ENCODE peak calls at places on chromosomes 12 and 14, in four cellular contexts. E is mesendoderm, Q is H9, I is mesenchymal stem cell. U is an unnamed sample.

GRCh38 chr12:121537814-121538698 is 42.8 kb downstream of the KDM2B start:
- DNase-seq in E (no peak), Q (no peak), I (peak; percentile 13), U (no peak)

GRCh38 chr12:53096761-53097160 is 706 bp upstream of the IGFBP6 start:
- DNase-seq in E (no peak), Q (no peak), I (peak; percentile 10), U (no peak)

GRCh38 chr12:108400060-108400459 is 60.9 kb upstream of the CMKLR1 start:
- DNase-seq in E (no peak), Q (no peak), I (no peak), U (no peak)

GRCh38 chr14:87468531-87468930 is 524.5 kb downstream of the GALC start:
- DNase-seq in E (peak; percentile 63), Q (no peak), I (no peak), U (no peak)

GRCh38 chr12:3913278-3913677 is 40.1 kb upstream of the PARP11 start:
- DNase-seq in E (no peak), Q (no peak), I (no peak), U (no peak)

GRCh38 chr12:77924703-77925102 is 94.0 kb downstream of the NAV3 start:
- DNase-seq in E (no peak), Q (no peak), I (peak; percentile 57), U (peak; percentile 52)

GRCh38 chr14:48703728-48704467 is 882.3 kb downstream of the RPS29 start:
- DNase-seq in E (no peak), Q (no peak), I (no peak), U (no peak)

GRCh38 chr12:95723693-95724384 is 66.7 kb downstream of the NTN4 start:
- DNase-seq in E (no peak), Q (no peak), I (no peak), U (no peak)

GRCh38 chr12:93380480-93381121 is 2.9 kb downstream of the NUDT4 start:
- DNase-seq in E (peak; percentile 67), Q (no peak), I (peak; percentile 44), U (peak; percentile 70)

GRCh38 chr14:92696356-92696755 is 52.1 kb downstream of the LGMN start:
- DNase-seq in E (no peak), Q (no peak), I (no peak), U (no peak)

GRCh38 chr12:30501718-30502117 is 194.0 kb downstream of the IPO8 start:
- DNase-seq in E (no peak), Q (no peak), I (no peak), U (no peak)

GRCh38 chr12:116982721-116983502 is 72.2 kb downstream of the FBXW8 start:
- DNase-seq in E (peak; percentile 13), Q (no peak), I (no peak), U (peak; percentile 95)

GRCh38 chr14:104355101-104355691 is 216.8 kb downstream of the KIF26A start:
- DNase-seq in E (no peak), Q (peak; percentile 25), I (no peak), U (no peak)

GRCh38 chr14:66623838-66624237 is 115.9 kb downstream of the GPHN start:
- DNase-seq in E (no peak), Q (no peak), I (no peak), U (no peak)

GRCh38 chr14:100192250-100192671 is 32.8 kb upstream of the DEGS2 start:
- DNase-seq in E (no peak), Q (no peak), I (no peak), U (no peak)

GRCh38 chr12:111102062-111102735 is 181.8 kb upstream of the MYL2 start:
- DNase-seq in E (no peak), Q (no peak), I (no peak), U (no peak)

GRCh38 chr12:58504539-58504938 is 415.8 kb downstream of the LRIG3 start:
- DNase-seq in E (no peak), Q (no peak), I (peak; percentile 73), U (peak; percentile 66)

GRCh38 chr12:115979351-115979750 is 298.1 kb downstream of the MED13L start:
- DNase-seq in E (no peak), Q (no peak), I (no peak), U (no peak)

GRCh38 chr14:47658041-47658440 is 17.4 kb downstream of the MDGA2 start:
- DNase-seq in E (no peak), Q (no peak), I (no peak), U (no peak)

GRCh38 chr14:32311294-32312009 is 17.6 kb upstream of the AKAP6 start:
- DNase-seq in E (no peak), Q (no peak), I (no peak), U (no peak)

GRCh38 chr12:124927325-124928094 is 13.1 kb upstream of the UBC start:
- DNase-seq in E (peak; percentile 93), Q (peak; percentile 95), I (peak; percentile 92), U (peak; percentile 79)

GRCh38 chr14:67418368-67419174 is 6.6 kb upstream of the PLEK2 start:
- DNase-seq in E (no peak), Q (no peak), I (no peak), U (peak; percentile 39)

GRCh38 chr12:47507221-47507620 is 198.6 kb downstream of the RPAP3 start:
- DNase-seq in E (no peak), Q (no peak), I (no peak), U (peak; percentile 16)

GRCh38 chr14:63454863-63455622 is 88.1 kb downstream of the PPP2R5E start:
- DNase-seq in E (no peak), Q (no peak), I (no peak), U (peak; percentile 54)

GRCh38 chr12:23350808-23351207 is 598.7 kb downstream of the SOX5 start:
- DNase-seq in E (no peak), Q (no peak), I (no peak), U (no peak)

GRCh38 chr14:104732355-104732804 is 8.4 kb downstream of the ADSS1 start:
- DNase-seq in E (no peak), Q (no peak), I (no peak), U (no peak)

GRCh38 chr14:58813745-58814144 is 176.0 kb downstream of the DACT1 start:
- DNase-seq in E (no peak), Q (no peak), I (no peak), U (no peak)

GRCh38 chr12:2049604-2050540 is 2.9 kb upstream of the CACNA1C start:
- DNase-seq in E (no peak), Q (no peak), I (no peak), U (peak; percentile 22)

GRCh38 chr12:94175763-94176660 is 27.6 kb downstream of the PLXNC1 start:
- DNase-seq in E (no peak), Q (no peak), I (peak; percentile 52), U (peak; percentile 36)

GRCh38 chr12:92629349-92630065 is 73.3 kb upstream of the PLEKHG7 start:
- DNase-seq in E (peak; percentile 40), Q (no peak), I (peak; percentile 74), U (peak; percentile 58)

GRCh38 chr14:100383727-100384158 is 60.6 kb downstream of the SLC25A47 start:
- DNase-seq in E (peak; percentile 79), Q (peak; percentile 83), I (peak; percentile 74), U (peak; percentile 55)

GRCh38 chr12:8532045-8532444 is 8.7 kb downstream of the CLEC4E start:
- DNase-seq in E (no peak), Q (no peak), I (no peak), U (no peak)

GRCh38 chr12:8527250-8528130 is 13.2 kb downstream of the CLEC4E start:
- DNase-seq in E (peak; percentile 31), Q (peak; percentile 76), I (no peak), U (no peak)
- H3K4ac ChIP-seq in E (no peak overlapping the region), Q (no peak overlapping the region), I (no peak overlapping the region), U (no peak overlapping the region)

GRCh38 chr14:54672688-54673087 is 105.8 kb downstream of the SAMD4A start:
- DNase-seq in E (no peak), Q (no peak), I (no peak), U (no peak)

GRCh38 chr14:54669759-54670630 is 103.1 kb downstream of the SAMD4A start:
- DNase-seq in E (no peak), Q (no peak), I (peak; percentile 87), U (peak; percentile 85)

GRCh38 chr14:54673193-54674121 is 106.5 kb downstream of the SAMD4A start:
- DNase-seq in E (peak; percentile 56), Q (no peak), I (peak; percentile 76), U (peak; percentile 66)

GRCh38 chr14:54672181-54672580 is 105.3 kb downstream of the SAMD4A start:
- DNase-seq in E (peak; percentile 67), Q (no peak), I (no peak), U (no peak)

DNA sequence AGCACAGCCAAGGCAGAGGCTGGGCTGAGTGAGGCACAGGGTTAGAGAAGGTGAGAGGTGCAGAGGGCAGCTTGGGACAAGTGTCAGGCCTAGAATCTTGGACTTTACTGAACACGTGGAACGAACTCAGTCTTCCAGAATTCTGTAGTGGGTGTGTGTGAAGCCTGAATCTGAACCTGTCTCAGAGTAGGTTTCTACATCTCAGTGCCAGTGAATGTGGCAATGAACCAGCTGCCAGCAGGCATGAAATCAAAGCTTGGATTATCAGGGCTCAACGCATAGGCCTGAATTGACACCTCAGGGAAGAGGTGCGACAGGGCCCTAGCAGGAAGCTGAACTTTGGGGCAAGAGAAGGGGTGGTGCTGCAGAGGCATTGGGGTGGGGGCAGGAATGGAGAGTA is 104.6 kb downstream of the SAMD4A start:
- DNase-seq in E (peak; percentile 51), Q (no peak), I (no peak), U (no peak)
- H3K4ac ChIP-seq in E (no peak overlapping the region), Q (no peak overlapping the region), I (no peak overlapping the region), U (no peak overlapping the region)

GRCh38 chr14:74326369-74327152 is 21.7 kb upstream of the VRTN start:
- DNase-seq in E (peak; percentile 100), Q (peak; percentile 96), I (no peak), U (no peak)
- H3K4ac ChIP-seq in E (peak overlapping the region; percentile 100), Q (peak overlapping the region; percentile 84), I (no peak overlapping the region), U (no peak overlapping the region)

GRCh38 chr14:23469906-23470403 is 452 bp downstream of the NGDN start:
- DNase-seq in E (no peak), Q (no peak), I (no peak), U (no peak)
- H3K4ac ChIP-seq in E (no peak overlapping the region), Q (no peak overlapping the region), I (no peak overlapping the region), U (peak overlapping the region; percentile 88)

GRCh38 chr12:62290804-62291203 is 30.6 kb downstream of the USP15 start:
- DNase-seq in E (no peak), Q (no peak), I (no peak), U (no peak)

GRCh38 chr12:62296001-62296400 is 35.8 kb downstream of the USP15 start:
- DNase-seq in E (peak; percentile 92), Q (no peak), I (no peak), U (no peak)

GRCh38 chr12:62291888-62292760 is 31.9 kb downstream of the USP15 start:
- DNase-seq in E (no peak), Q (no peak), I (peak; percentile 23), U (peak; percentile 43)

GRCh38 chr12:62294378-62294777 is 34.2 kb downstream of the USP15 start:
- DNase-seq in E (no peak), Q (no peak), I (no peak), U (no peak)

DNA sequence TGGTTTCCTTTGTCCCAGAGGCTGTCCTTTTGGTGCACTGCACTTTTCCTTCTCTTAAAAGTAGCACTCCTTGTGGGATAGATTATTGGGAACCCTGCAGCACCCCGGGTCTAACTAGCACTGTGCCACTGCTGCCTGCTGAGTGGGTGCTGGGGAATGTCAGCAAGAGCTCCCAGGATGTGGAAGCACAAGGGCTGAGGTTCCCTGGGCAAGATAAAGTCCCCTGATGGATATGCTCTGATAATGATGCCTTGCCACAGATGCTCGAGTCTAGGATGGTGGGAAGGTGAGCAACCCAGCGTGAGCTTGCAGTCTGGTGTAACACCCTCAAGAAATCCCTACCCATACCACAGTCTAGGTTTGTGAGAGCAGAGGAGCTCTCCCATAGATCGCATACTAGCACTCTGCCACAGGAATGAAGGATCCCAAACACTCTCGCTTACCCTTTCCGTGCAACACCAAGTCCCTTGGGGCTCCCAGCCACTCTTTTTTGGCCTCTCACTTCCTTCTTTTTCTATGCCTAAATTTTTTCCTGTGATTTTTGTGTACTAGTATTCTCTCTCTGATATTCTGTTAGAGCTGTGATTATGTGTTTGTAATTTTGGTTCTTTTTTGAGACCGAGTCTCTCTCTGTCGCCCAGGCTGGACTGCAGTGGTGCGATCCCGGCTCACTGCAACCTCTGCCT is 32.7 kb downstream of the USP15 start:
- DNase-seq in E (peak; percentile 16), Q (no peak), I (peak; percentile 21), U (no peak)
- H3K4ac ChIP-seq in E (no peak overlapping the region), Q (no peak overlapping the region), I (no peak overlapping the region), U (no peak overlapping the region)